ENCODE peak calls at places on chromosome 11, in four cellular contexts. A is stimulated activated effector memory CD8-positive, alpha-beta T cell treated with anti-CD3 and anti-CD28 coated beads, Interleukin-12 subunit alpha, Interleukin-12 subunit beta, amount 100 ng/mL, for 72 hours; R is AG08395; S is HT-29. P is an unnamed sample.

GRCh38 chr11:111378773-111379499 is at the start of gene POU2AF1:
- DNase-seq in R (peak), S (no peak), A (peak), P (peak)

GRCh38 chr11:42249956-42250355 is 790.5 kb upstream of the LRRC4C start:
- DNase-seq in R (no peak), A (no peak), S (no peak), P (no peak)

GRCh38 chr11:117220568-117220967 is 11.3 kb downstream of the PCSK7 start:
- DNase-seq in S (no peak), R (no peak), A (no peak), P (no peak)

GRCh38 chr11:44943696-44944095 is 7.0 kb downstream of the TP53I11 start:
- DNase-seq in S (no peak), R (no peak), A (no peak), P (no peak)

GRCh38 chr11:17629113-17629512 is 82.1 kb downstream of the OTOG start:
- DNase-seq in S (no peak), R (no peak), A (no peak), P (no peak)

GRCh38 chr11:47406896-47407745 is 1.3 kb upstream of the SLC39A13 start:
- DNase-seq in R (no peak), S (no peak), A (no peak), P (peak)

GRCh38 chr11:15276616-15277015 is 161.9 kb downstream of the INSC start:
- DNase-seq in A (no peak), S (peak), R (no peak), P (no peak)

GRCh38 chr11:106601637-106602297 is 416.5 kb downstream of the GUCY1A2 start:
- DNase-seq in A (no peak), S (no peak), R (no peak), P (no peak)

GRCh38 chr11:93131709-93132108 is 66.1 kb downstream of the SLC36A4 start:
- DNase-seq in A (no peak), R (no peak), S (peak), P (no peak)

GRCh38 chr11:29280452-29280851 is 736.4 kb downstream of the KCNA4 start:
- DNase-seq in A (no peak), R (no peak), S (peak), P (no peak)

GRCh38 chr11:9273430-9274336 is 8.5 kb upstream of the DENND5A start:
- DNase-seq in R (peak), A (no peak), S (no peak), P (peak)

GRCh38 chr11:73376803-73377629 is 817 bp downstream of the RELT start:
- DNase-seq in S (peak), R (peak), A (peak), P (peak)

GRCh38 chr11:123690490-123690889 is 36.1 kb upstream of the SCN3B start:
- DNase-seq in R (peak), S (no peak), A (no peak), P (peak)

GRCh38 chr11:107538821-107539220 is 26.7 kb downstream of the ALKBH8 start:
- DNase-seq in R (no peak), S (no peak), A (no peak), P (no peak)

GRCh38 chr11:62726156-62727006 is 876 bp downstream of the HNRNPUL2 start:
- DNase-seq in A (no peak), R (no peak), S (peak), P (no peak)

GRCh38 chr11:66892926-66893325 is 36.1 kb downstream of the LRFN4 start:
- DNase-seq in R (no peak), A (no peak), S (no peak), P (no peak)

GRCh38 chr11:106051103-106051502 is 26.0 kb downstream of the KBTBD3 start:
- DNase-seq in S (no peak), A (no peak), R (no peak), P (no peak)

GRCh38 chr11:36492724-36493304 is 17.3 kb downstream of the TRAF6 start:
- DNase-seq in R (peak), A (no peak), S (peak), P (peak)

GRCh38 chr11:47523491-47524199 is 29.3 kb downstream of the CELF1 start:
- DNase-seq in A (no peak), R (peak), S (peak), P (peak)

GRCh38 chr11:102267602-102268001 is 49.7 kb upstream of the BIRC3 start:
- DNase-seq in A (no peak), R (peak), S (peak), P (peak)

GRCh38 chr11:69203901-69204245 is 48.1 kb downstream of the SMIM38 start:
- DNase-seq in R (no peak), A (no peak), S (no peak), P (no peak)

GRCh38 chr11:93522448-93522847 is 20.7 kb downstream of the SMCO4 start:
- DNase-seq in A (no peak), R (no peak), S (no peak), P (no peak)

GRCh38 chr11:24723231-24723630 is 226.4 kb downstream of the LUZP2 start:
- DNase-seq in A (no peak), S (no peak), R (no peak), P (no peak)

GRCh38 chr11:74112877-74113276 is 57.9 kb downstream of the C2CD3 start:
- DNase-seq in S (no peak), R (no peak), A (no peak), P (no peak)

GRCh38 chr11:15714641-15715399 is 600.1 kb downstream of the INSC start:
- DNase-seq in R (no peak), S (no peak), A (no peak), P (peak)

GRCh38 chr11:95296621-95297025 is 65.6 kb upstream of the SESN3 start:
- DNase-seq in A (no peak), S (no peak), R (no peak), P (no peak)

GRCh38 chr11:25901415-25901814 is 430.5 kb upstream of the ANO3 start:
- DNase-seq in R (no peak), A (no peak), S (no peak), P (no peak)

GRCh38 chr11:128763224-128763623 is 69.4 kb downstream of the FLI1 start:
- DNase-seq in A (no peak), S (no peak), R (no peak), P (no peak)

GRCh38 chr11:45896392-45897068 is 10.5 kb downstream of the FREY1 start:
- DNase-seq in S (no peak), A (no peak), R (no peak), P (no peak)

GRCh38 chr11:106457727-106458126 is 380.3 kb downstream of the AASDHPPT start:
- DNase-seq in S (no peak), A (no peak), R (peak), P (peak)